ENCODE peak calls at places on chromosomes 3 and 15, in five cellular contexts. One of them, this sample, is unnamed.

GRCh38 chr3:101942356-101942755 is 93.0 kb downstream of the NFKBIZ start:
- DNase-seq in stimulated activated CD4-positive, alpha-beta T cell treated with anti-CD3 and anti-CD28 coated beads, Interleukin-12 subunit alpha, Interleukin-12 subunit beta, amount 100 ng/mL, for 48 hours: no peak
- DNase-seq in ACHN: no peak
- DNase-seq in kidney glomerular epithelial cell: no peak
- DNase-seq in substantia nigra: no peak
- DNase-seq in this sample: no peak

GRCh38 chr3:30155755-30156154 is 450.6 kb upstream of the TGFBR2 start:
- DNase-seq in ACHN: no peak
- DNase-seq in stimulated activated CD4-positive, alpha-beta T cell treated with anti-CD3 and anti-CD28 coated beads, Interleukin-12 subunit alpha, Interleukin-12 subunit beta, amount 100 ng/mL, for 48 hours: no peak
- DNase-seq in kidney glomerular epithelial cell: no peak
- DNase-seq in substantia nigra: no peak
- DNase-seq in this sample: no peak

GRCh38 chr3:188153498-188153948 is 434 bp upstream of the LPP start:
- DNase-seq in stimulated activated CD4-positive, alpha-beta T cell treated with anti-CD3 and anti-CD28 coated beads, Interleukin-12 subunit alpha, Interleukin-12 subunit beta, amount 100 ng/mL, for 48 hours: peak
- DNase-seq in kidney glomerular epithelial cell: peak
- DNase-seq in ACHN: peak
- DNase-seq in substantia nigra: no peak
- DNase-seq in this sample: peak

GRCh38 chr3:134376786-134377431 is 2.7 kb upstream of the AMOTL2 start:
- DNase-seq in substantia nigra: no peak
- DNase-seq in stimulated activated CD4-positive, alpha-beta T cell treated with anti-CD3 and anti-CD28 coated beads, Interleukin-12 subunit alpha, Interleukin-12 subunit beta, amount 100 ng/mL, for 48 hours: no peak
- DNase-seq in kidney glomerular epithelial cell: no peak
- DNase-seq in ACHN: no peak
- DNase-seq in this sample: no peak

GRCh38 chr3:53166781-53167291 is 5.8 kb downstream of the PRKCD start:
- DNase-seq in substantia nigra: no peak
- DNase-seq in kidney glomerular epithelial cell: no peak
- DNase-seq in ACHN: peak
- DNase-seq in stimulated activated CD4-positive, alpha-beta T cell treated with anti-CD3 and anti-CD28 coated beads, Interleukin-12 subunit alpha, Interleukin-12 subunit beta, amount 100 ng/mL, for 48 hours: no peak
- DNase-seq in this sample: no peak

GRCh38 chr3:21506061-21506460 is 244.9 kb downstream of the ZNF385D start:
- DNase-seq in stimulated activated CD4-positive, alpha-beta T cell treated with anti-CD3 and anti-CD28 coated beads, Interleukin-12 subunit alpha, Interleukin-12 subunit beta, amount 100 ng/mL, for 48 hours: no peak
- DNase-seq in substantia nigra: no peak
- DNase-seq in kidney glomerular epithelial cell: no peak
- DNase-seq in ACHN: no peak
- DNase-seq in this sample: no peak

GRCh38 chr15:41258706-41259471 is 27.8 kb downstream of the CHP1 start:
- DNase-seq in ACHN: no peak
- DNase-seq in kidney glomerular epithelial cell: peak
- DNase-seq in stimulated activated CD4-positive, alpha-beta T cell treated with anti-CD3 and anti-CD28 coated beads, Interleukin-12 subunit alpha, Interleukin-12 subunit beta, amount 100 ng/mL, for 48 hours: no peak
- DNase-seq in substantia nigra: no peak
- DNase-seq in this sample: no peak

GRCh38 chr3:144187531-144188230 is 216.1 kb downstream of the DIPK2A start:
- DNase-seq in substantia nigra: no peak
- DNase-seq in kidney glomerular epithelial cell: no peak
- DNase-seq in stimulated activated CD4-positive, alpha-beta T cell treated with anti-CD3 and anti-CD28 coated beads, Interleukin-12 subunit alpha, Interleukin-12 subunit beta, amount 100 ng/mL, for 48 hours: no peak
- DNase-seq in ACHN: no peak
- DNase-seq in this sample: no peak

GRCh38 chr3:31853580-31853979 is 127.5 kb downstream of the OSBPL10 start:
- DNase-seq in kidney glomerular epithelial cell: no peak
- DNase-seq in ACHN: no peak
- DNase-seq in stimulated activated CD4-positive, alpha-beta T cell treated with anti-CD3 and anti-CD28 coated beads, Interleukin-12 subunit alpha, Interleukin-12 subunit beta, amount 100 ng/mL, for 48 hours: no peak
- DNase-seq in substantia nigra: no peak
- DNase-seq in this sample: no peak

GRCh38 chr3:125694761-125695294 is 99.5 kb upstream of the OSBPL11 start:
- DNase-seq in ACHN: no peak
- DNase-seq in stimulated activated CD4-positive, alpha-beta T cell treated with anti-CD3 and anti-CD28 coated beads, Interleukin-12 subunit alpha, Interleukin-12 subunit beta, amount 100 ng/mL, for 48 hours: no peak
- DNase-seq in substantia nigra: no peak
- DNase-seq in kidney glomerular epithelial cell: no peak
- DNase-seq in this sample: no peak

This sample was measured in HTR-8/SVneo.